ENCODE peak calls at places on chromosomes 7 and 10, in four cellular contexts. Y, M, F and G are unnamed samples.

GRCh38 chr10:118264838-118265470 is 77.2 kb downstream of the FAM204A start:
- DNase-seq in M (no peak), Y (no peak), F (no peak), G (no peak)

GRCh38 chr10:126075009-126075408 is 178.6 kb downstream of the FANK1 start:
- DNase-seq in M (no peak), F (no peak), Y (no peak), G (no peak)

GRCh38 chr7:81669476-81670105 is 100.3 kb downstream of the HGF start:
- DNase-seq in F (no peak), M (no peak), Y (no peak), G (no peak)

GRCh38 chr7:84524714-84525694 is 330.4 kb upstream of the SEMA3A start:
- DNase-seq in M (no peak), Y (no peak), F (no peak), G (no peak)

GRCh38 chr10:6232846-6233724 is 30.4 kb downstream of the PFKFB3 start:
- DNase-seq in Y (no peak), M (no peak), F (no peak), G (no peak)

GRCh38 chr10:62071846-62072281 is 170.4 kb downstream of the ARID5B start:
- DNase-seq in M (no peak), Y (no peak), F (no peak), G (no peak)

GRCh38 chr10:3935933-3936359 is 150.9 kb upstream of the KLF6 start:
- DNase-seq in F (no peak), Y (no peak), M (no peak), G (no peak)

GRCh38 chr10:93854985-93855384 is 38.8 kb upstream of the SLC35G1 start:
- DNase-seq in Y (no peak), F (no peak), M (no peak), G (no peak)

GRCh38 chr10:28801869-28802268 is 124.5 kb downstream of the BAMBI start:
- DNase-seq in M (no peak), Y (no peak), F (no peak), G (no peak)

GRCh38 chr10:110368002-110368401 is 63.3 kb upstream of the SMNDC1 start:
- DNase-seq in F (no peak), Y (no peak), M (peak), G (no peak)

GRCh38 chr10:24483701-24484100 is 240.0 kb downstream of the ARHGAP21 start:
- DNase-seq in M (no peak), Y (no peak), F (no peak), G (no peak)

GRCh38 chr7:143485091-143485490 is 7.4 kb downstream of the TAS2R41 start:
- DNase-seq in M (no peak), F (no peak), Y (no peak), G (no peak)

GRCh38 chr7:143484059-143484458 is 6.4 kb downstream of the TAS2R41 start:
- DNase-seq in F (no peak), M (no peak), Y (no peak), G (no peak)

GRCh38 chr7:143480501-143480900 is 2.8 kb downstream of the TAS2R41 start:
- DNase-seq in F (no peak), M (no peak), Y (no peak), G (no peak)

GRCh38 chr7:143487566-143487965 is 9.9 kb downstream of the TAS2R41 start:
- DNase-seq in F (no peak), Y (peak), M (no peak), G (no peak)

DNA sequence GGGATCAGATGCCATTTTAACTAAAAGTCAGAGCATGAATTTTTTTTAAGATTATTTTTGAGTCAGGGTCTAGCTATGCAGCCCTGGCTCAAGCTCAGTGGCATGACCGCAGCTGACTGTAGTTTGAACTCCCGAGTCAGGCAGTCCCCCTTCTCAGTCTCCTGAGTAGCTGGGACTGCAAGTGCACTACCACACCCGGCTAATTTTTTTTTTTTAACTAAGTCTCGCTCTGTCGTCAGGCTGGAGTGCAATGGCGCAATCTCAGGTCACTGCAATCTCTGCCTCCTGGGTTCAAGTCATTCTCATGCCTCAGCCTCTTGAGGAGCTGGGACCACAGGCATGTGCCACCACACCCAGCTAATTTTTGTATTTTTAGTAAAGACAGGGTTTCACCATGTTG is 7.8 kb downstream of the TAS2R41 start:
- DNase-seq in F (no peak), Y (no peak), M (no peak), G (no peak)
- TF ChIP-seq CBFB in F (no peak), Y (no peak), M (no peak), G (no peak)

DNA sequence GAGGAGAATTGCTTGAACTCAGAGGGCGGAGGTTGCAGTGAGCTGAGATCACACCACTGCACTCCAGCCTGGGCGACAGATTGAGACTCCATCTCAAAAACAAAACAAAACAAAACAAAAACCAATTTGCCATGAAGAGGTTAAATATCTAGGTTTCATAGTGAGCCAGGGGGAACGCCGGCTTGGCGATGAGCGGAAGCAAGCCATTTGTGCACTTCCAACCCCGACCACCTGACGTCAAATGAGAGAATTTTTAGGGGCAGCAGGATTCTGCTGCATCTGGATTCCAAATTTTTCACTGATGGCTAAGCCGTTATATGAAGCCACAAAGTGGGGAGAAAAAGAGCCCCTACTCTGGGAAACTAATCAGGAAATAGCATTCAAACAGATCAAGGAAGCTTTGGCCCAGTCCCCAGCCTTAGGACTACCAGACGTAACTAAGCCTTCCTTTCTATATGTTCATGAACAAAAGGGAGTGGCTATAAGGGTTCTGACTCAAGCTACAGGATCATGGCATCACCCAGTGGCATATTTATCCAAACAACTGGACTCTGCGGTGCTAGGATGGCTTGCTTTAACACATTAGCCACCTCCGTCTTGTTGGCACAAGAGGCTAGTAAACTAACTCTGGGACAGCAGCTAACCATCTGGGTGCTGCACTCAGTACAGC is 12.9 kb upstream of the ADCK2 start:
- DNase-seq in Y (no peak), F (no peak), M (no peak), G (no peak)
- TF ChIP-seq CBFB in Y (no peak), F (no peak), M (no peak), G (no peak)

DNA sequence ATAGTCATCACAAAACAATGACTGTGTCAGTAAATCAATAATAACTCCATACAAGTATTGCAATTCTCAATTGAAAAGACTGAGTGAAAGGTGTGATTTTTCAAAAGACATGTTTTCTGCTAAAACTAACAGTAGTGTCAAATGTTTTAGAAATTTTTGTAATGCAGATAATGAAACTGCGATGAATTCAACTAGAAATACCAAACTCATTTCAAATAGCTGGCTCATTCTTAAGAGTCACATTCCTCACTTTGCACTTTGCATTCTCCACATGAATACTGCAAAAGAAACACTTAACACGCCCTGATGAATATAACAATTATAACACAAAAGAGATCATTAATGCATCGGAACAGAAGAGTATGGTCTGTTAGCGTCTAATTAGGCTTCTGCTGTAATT is 15.4 kb upstream of the TSPAN12 start:
- DNase-seq in Y (no peak), M (no peak), F (no peak), G (no peak)
- TF ChIP-seq CBFB in Y (no peak), M (no peak), F (no peak), G (no peak)

GRCh38 chr7:83130623-83131545 is 31.8 kb downstream of the PCLO start:
- DNase-seq in Y (no peak), F (no peak), M (no peak), G (no peak)
- TF ChIP-seq CBFB in Y (no peak), F (no peak), M (no peak), G (no peak)

GRCh38 chr7:115475774-115476407 is 554.0 kb downstream of the MDFIC start:
- DNase-seq in Y (no peak), M (no peak), F (peak), G (no peak)

GRCh38 chr7:115476666-115477065 is 553.9 kb downstream of the TFEC start:
- DNase-seq in Y (no peak), F (no peak), M (no peak), G (no peak)

GRCh38 chr7:115475206-115475605 is 553.3 kb downstream of the MDFIC start:
- DNase-seq in F (no peak), Y (no peak), M (no peak), G (no peak)

GRCh38 chr7:115478426-115478825 is 552.1 kb downstream of the TFEC start:
- DNase-seq in Y (no peak), M (no peak), F (no peak), G (no peak)

DNA sequence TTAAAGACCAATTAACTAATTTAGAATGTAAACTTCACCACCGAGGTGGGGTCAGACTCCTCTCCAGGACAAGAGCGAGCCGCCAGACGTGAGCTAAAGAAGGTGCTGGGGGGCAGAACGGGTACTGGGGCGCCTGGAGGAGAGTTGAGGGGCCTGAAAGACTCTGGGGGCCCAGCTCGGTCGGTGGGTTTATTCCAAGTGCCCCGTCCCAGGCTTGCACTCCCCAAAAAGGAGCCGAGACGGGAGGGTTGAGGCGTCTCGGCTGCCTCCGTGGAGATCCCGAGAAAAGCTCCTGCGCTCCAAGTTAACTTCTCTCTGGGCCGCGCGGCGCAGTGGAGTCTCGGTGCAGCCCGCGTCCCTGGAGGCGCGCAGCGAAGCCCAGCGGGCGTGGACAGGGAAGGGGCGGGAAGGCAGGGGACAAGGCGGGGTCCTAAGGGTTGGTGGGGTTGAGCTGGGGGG is 553.3 kb downstream of the TFEC start:
- DNase-seq in Y (no peak), F (peak), M (no peak), G (no peak)
- TF ChIP-seq CBFB in Y (no peak), F (no peak), M (no peak), G (no peak)

GRCh38 chr10:122494833-122495232 is 33.5 kb downstream of the HTRA1 start:
- DNase-seq in M (no peak), Y (no peak), F (no peak), G (no peak)
- TF ChIP-seq CBFB in M (no peak), Y (no peak), F (no peak), G (no peak)

GRCh38 chr10:79252450-79252849 is 94.8 kb upstream of the PPIF start:
- DNase-seq in M (no peak), Y (no peak), F (no peak), G (no peak)
- TF ChIP-seq CBFB in M (no peak), Y (no peak), F (no peak), G (no peak)

GRCh38 chr10:58239561-58240169 is 28.0 kb downstream of the IPMK start:
- DNase-seq in Y (no peak), F (no peak), M (no peak), G (no peak)
- TF ChIP-seq CBFB in Y (no peak), F (no peak), M (no peak), G (no peak)